ENCODE peak calls at places on chromosomes 16 and 17, in four cellular contexts. One of them, this sample, is unnamed.

GRCh38 chr16:30482366-30482765 is 9.8 kb downstream of the ITGAL start:
- DNase-seq in stimulated activated CD4-positive, alpha-beta T cell treated with anti-CD3 and anti-CD28 coated beads, TNF-alpha, amount 100 ng/mL, for 24 hours: no peak
- DNase-seq in activated T-cell treated with anti-CD3 and anti-CD28 coated beads for 4 hours: no peak
- DNase-seq in uterus: no peak
- DNase-seq in this sample: no peak

GRCh38 chr17:71063559-71063958 is 894.2 kb downstream of the KCNJ2 start:
- DNase-seq in activated T-cell treated with anti-CD3 and anti-CD28 coated beads for 4 hours: no peak
- DNase-seq in uterus: no peak
- DNase-seq in stimulated activated CD4-positive, alpha-beta T cell treated with anti-CD3 and anti-CD28 coated beads, TNF-alpha, amount 100 ng/mL, for 24 hours: no peak
- DNase-seq in this sample: no peak

GRCh38 chr17:6259899-6260298 is 175.0 kb downstream of the AIPL1 start:
- DNase-seq in stimulated activated CD4-positive, alpha-beta T cell treated with anti-CD3 and anti-CD28 coated beads, TNF-alpha, amount 100 ng/mL, for 24 hours: no peak
- DNase-seq in uterus: no peak
- DNase-seq in activated T-cell treated with anti-CD3 and anti-CD28 coated beads for 4 hours: no peak
- DNase-seq in this sample: no peak

GRCh38 chr17:30376621-30377452 is 1.9 kb upstream of the CPD start:
- DNase-seq in activated T-cell treated with anti-CD3 and anti-CD28 coated beads for 4 hours: peak; percentile 38
- DNase-seq in stimulated activated CD4-positive, alpha-beta T cell treated with anti-CD3 and anti-CD28 coated beads, TNF-alpha, amount 100 ng/mL, for 24 hours: no peak
- DNase-seq in uterus: no peak
- DNase-seq in this sample: peak; percentile 46

GRCh38 chr16:22360963-22361659 is 13.3 kb downstream of the CDR2 start:
- DNase-seq in uterus: no peak
- DNase-seq in activated T-cell treated with anti-CD3 and anti-CD28 coated beads for 4 hours: no peak
- DNase-seq in stimulated activated CD4-positive, alpha-beta T cell treated with anti-CD3 and anti-CD28 coated beads, TNF-alpha, amount 100 ng/mL, for 24 hours: no peak
- DNase-seq in this sample: no peak

GRCh38 chr17:4004517-4005295 is 40.5 kb upstream of the ATP2A3 start:
- DNase-seq in stimulated activated CD4-positive, alpha-beta T cell treated with anti-CD3 and anti-CD28 coated beads, TNF-alpha, amount 100 ng/mL, for 24 hours: peak; percentile 33
- DNase-seq in activated T-cell treated with anti-CD3 and anti-CD28 coated beads for 4 hours: peak; percentile 48
- DNase-seq in uterus: no peak
- DNase-seq in this sample: peak; percentile 54

GRCh38 chr16:69105501-69106361 is at the start of gene HAS3:
- DNase-seq in stimulated activated CD4-positive, alpha-beta T cell treated with anti-CD3 and anti-CD28 coated beads, TNF-alpha, amount 100 ng/mL, for 24 hours: no peak
- DNase-seq in uterus: no peak
- DNase-seq in activated T-cell treated with anti-CD3 and anti-CD28 coated beads for 4 hours: no peak
- DNase-seq in this sample: no peak

GRCh38 chr16:58515125-58515870 is at the start of gene SETD6:
- DNase-seq in stimulated activated CD4-positive, alpha-beta T cell treated with anti-CD3 and anti-CD28 coated beads, TNF-alpha, amount 100 ng/mL, for 24 hours: peak; percentile 63
- DNase-seq in activated T-cell treated with anti-CD3 and anti-CD28 coated beads for 4 hours: peak; percentile 50
- DNase-seq in uterus: peak; percentile 83
- DNase-seq in this sample: peak; percentile 63

GRCh38 chr17:27743288-27743885 is 56.9 kb downstream of the NOS2 start:
- DNase-seq in uterus: no peak
- DNase-seq in stimulated activated CD4-positive, alpha-beta T cell treated with anti-CD3 and anti-CD28 coated beads, TNF-alpha, amount 100 ng/mL, for 24 hours: no peak
- DNase-seq in activated T-cell treated with anti-CD3 and anti-CD28 coated beads for 4 hours: no peak
- DNase-seq in this sample: no peak

GRCh38 chr16:66026211-66026610 is 340.3 kb upstream of the CDH5 start:
- DNase-seq in stimulated activated CD4-positive, alpha-beta T cell treated with anti-CD3 and anti-CD28 coated beads, TNF-alpha, amount 100 ng/mL, for 24 hours: no peak
- DNase-seq in activated T-cell treated with anti-CD3 and anti-CD28 coated beads for 4 hours: no peak
- DNase-seq in uterus: no peak
- DNase-seq in this sample: no peak

GRCh38 chr17:80442764-80443163 is 27.8 kb downstream of the ENDOV start:
- DNase-seq in activated T-cell treated with anti-CD3 and anti-CD28 coated beads for 4 hours: no peak
- DNase-seq in uterus: no peak
- DNase-seq in stimulated activated CD4-positive, alpha-beta T cell treated with anti-CD3 and anti-CD28 coated beads, TNF-alpha, amount 100 ng/mL, for 24 hours: no peak
- DNase-seq in this sample: no peak

GRCh38 chr16:79656537-79657115 is 56.1 kb upstream of the MAF start:
- DNase-seq in activated T-cell treated with anti-CD3 and anti-CD28 coated beads for 4 hours: no peak
- DNase-seq in stimulated activated CD4-positive, alpha-beta T cell treated with anti-CD3 and anti-CD28 coated beads, TNF-alpha, amount 100 ng/mL, for 24 hours: no peak
- DNase-seq in uterus: no peak
- DNase-seq in this sample: no peak

GRCh38 chr17:81412490-81413093 is 17.3 kb downstream of the BAHCC1 start:
- DNase-seq in activated T-cell treated with anti-CD3 and anti-CD28 coated beads for 4 hours: peak; percentile 51
- DNase-seq in uterus: no peak
- DNase-seq in stimulated activated CD4-positive, alpha-beta T cell treated with anti-CD3 and anti-CD28 coated beads, TNF-alpha, amount 100 ng/mL, for 24 hours: no peak
- DNase-seq in this sample: peak; percentile 58

GRCh38 chr17:50355701-50356341 is 9.9 kb downstream of the XYLT2 start:
- DNase-seq in uterus: no peak
- DNase-seq in stimulated activated CD4-positive, alpha-beta T cell treated with anti-CD3 and anti-CD28 coated beads, TNF-alpha, amount 100 ng/mL, for 24 hours: no peak
- DNase-seq in activated T-cell treated with anti-CD3 and anti-CD28 coated beads for 4 hours: no peak
- DNase-seq in this sample: no peak

GRCh38 chr17:50151937-50152547 is 1.6 kb upstream of the PPP1R9B start:
- DNase-seq in stimulated activated CD4-positive, alpha-beta T cell treated with anti-CD3 and anti-CD28 coated beads, TNF-alpha, amount 100 ng/mL, for 24 hours: no peak
- DNase-seq in activated T-cell treated with anti-CD3 and anti-CD28 coated beads for 4 hours: no peak
- DNase-seq in uterus: peak; percentile 90
- DNase-seq in this sample: peak; percentile 44

GRCh38 chr17:68328676-68329075 is 37.4 kb downstream of the ARSG start:
- DNase-seq in stimulated activated CD4-positive, alpha-beta T cell treated with anti-CD3 and anti-CD28 coated beads, TNF-alpha, amount 100 ng/mL, for 24 hours: no peak
- DNase-seq in activated T-cell treated with anti-CD3 and anti-CD28 coated beads for 4 hours: no peak
- DNase-seq in uterus: no peak
- DNase-seq in this sample: no peak

GRCh38 chr16:74580828-74581227 is 26.1 kb downstream of the GLG1 start:
- DNase-seq in stimulated activated CD4-positive, alpha-beta T cell treated with anti-CD3 and anti-CD28 coated beads, TNF-alpha, amount 100 ng/mL, for 24 hours: no peak
- DNase-seq in activated T-cell treated with anti-CD3 and anti-CD28 coated beads for 4 hours: no peak
- DNase-seq in uterus: no peak
- DNase-seq in this sample: no peak

GRCh38 chr16:55542459-55543082 is 23.9 kb upstream of the CAPNS2 start:
- DNase-seq in stimulated activated CD4-positive, alpha-beta T cell treated with anti-CD3 and anti-CD28 coated beads, TNF-alpha, amount 100 ng/mL, for 24 hours: no peak
- DNase-seq in uterus: no peak
- DNase-seq in activated T-cell treated with anti-CD3 and anti-CD28 coated beads for 4 hours: no peak
- DNase-seq in this sample: no peak

GRCh38 chr16:57778658-57779057 is 23.6 kb downstream of the KIFC3 start:
- DNase-seq in uterus: no peak
- DNase-seq in activated T-cell treated with anti-CD3 and anti-CD28 coated beads for 4 hours: no peak
- DNase-seq in stimulated activated CD4-positive, alpha-beta T cell treated with anti-CD3 and anti-CD28 coated beads, TNF-alpha, amount 100 ng/mL, for 24 hours: no peak
- DNase-seq in this sample: no peak

GRCh38 chr17:51701501-51701900 is 441.2 kb downstream of the UTP18 start:
- DNase-seq in activated T-cell treated with anti-CD3 and anti-CD28 coated beads for 4 hours: no peak
- DNase-seq in uterus: no peak
- DNase-seq in stimulated activated CD4-positive, alpha-beta T cell treated with anti-CD3 and anti-CD28 coated beads, TNF-alpha, amount 100 ng/mL, for 24 hours: no peak
- DNase-seq in this sample: no peak

GRCh38 chr17:36980281-36980761 is 31.6 kb downstream of the AATF start:
- DNase-seq in activated T-cell treated with anti-CD3 and anti-CD28 coated beads for 4 hours: no peak
- DNase-seq in uterus: no peak
- DNase-seq in stimulated activated CD4-positive, alpha-beta T cell treated with anti-CD3 and anti-CD28 coated beads, TNF-alpha, amount 100 ng/mL, for 24 hours: no peak
- DNase-seq in this sample: no peak

GRCh38 chr16:29844575-29845331 is 18.3 kb downstream of the CDIPT start:
- DNase-seq in stimulated activated CD4-positive, alpha-beta T cell treated with anti-CD3 and anti-CD28 coated beads, TNF-alpha, amount 100 ng/mL, for 24 hours: no peak
- DNase-seq in activated T-cell treated with anti-CD3 and anti-CD28 coated beads for 4 hours: no peak
- DNase-seq in uterus: peak; percentile 77
- DNase-seq in this sample: no peak

GRCh38 chr17:47850373-47850691 is 631 bp downstream of the SP6 start:
- DNase-seq in uterus: no peak
- DNase-seq in stimulated activated CD4-positive, alpha-beta T cell treated with anti-CD3 and anti-CD28 coated beads, TNF-alpha, amount 100 ng/mL, for 24 hours: no peak
- DNase-seq in activated T-cell treated with anti-CD3 and anti-CD28 coated beads for 4 hours: no peak
- DNase-seq in this sample: no peak

GRCh38 chr16:88743693-88744519 is 37.6 kb downstream of the CTU2 start:
- DNase-seq in stimulated activated CD4-positive, alpha-beta T cell treated with anti-CD3 and anti-CD28 coated beads, TNF-alpha, amount 100 ng/mL, for 24 hours: peak; percentile 60
- DNase-seq in uterus: peak; percentile 78
- DNase-seq in activated T-cell treated with anti-CD3 and anti-CD28 coated beads for 4 hours: peak; percentile 76
- DNase-seq in this sample: peak; percentile 79

GRCh38 chr17:79325707-79326106 is 251.1 kb downstream of the ENGASE start:
- DNase-seq in stimulated activated CD4-positive, alpha-beta T cell treated with anti-CD3 and anti-CD28 coated beads, TNF-alpha, amount 100 ng/mL, for 24 hours: no peak
- DNase-seq in uterus: no peak
- DNase-seq in activated T-cell treated with anti-CD3 and anti-CD28 coated beads for 4 hours: no peak
- DNase-seq in this sample: no peak

GRCh38 chr17:17834974-17835373 is 1.8 kb downstream of the SREBF1 start:
- DNase-seq in uterus: no peak
- DNase-seq in stimulated activated CD4-positive, alpha-beta T cell treated with anti-CD3 and anti-CD28 coated beads, TNF-alpha, amount 100 ng/mL, for 24 hours: no peak
- DNase-seq in activated T-cell treated with anti-CD3 and anti-CD28 coated beads for 4 hours: no peak
- DNase-seq in this sample: no peak

GRCh38 chr17:30905742-30906100 is 317 bp downstream of the TEFM start:
- DNase-seq in uterus: no peak
- DNase-seq in activated T-cell treated with anti-CD3 and anti-CD28 coated beads for 4 hours: no peak
- DNase-seq in stimulated activated CD4-positive, alpha-beta T cell treated with anti-CD3 and anti-CD28 coated beads, TNF-alpha, amount 100 ng/mL, for 24 hours: no peak
- DNase-seq in this sample: no peak

GRCh38 chr16:3046506-3047386 is at the start of gene MMP25:
- DNase-seq in activated T-cell treated with anti-CD3 and anti-CD28 coated beads for 4 hours: no peak
- DNase-seq in stimulated activated CD4-positive, alpha-beta T cell treated with anti-CD3 and anti-CD28 coated beads, TNF-alpha, amount 100 ng/mL, for 24 hours: no peak
- DNase-seq in uterus: no peak
- DNase-seq in this sample: no peak

GRCh38 chr17:43337684-43338428 is 60.9 kb upstream of the ARL4D start:
- DNase-seq in uterus: no peak
- DNase-seq in stimulated activated CD4-positive, alpha-beta T cell treated with anti-CD3 and anti-CD28 coated beads, TNF-alpha, amount 100 ng/mL, for 24 hours: no peak
- DNase-seq in activated T-cell treated with anti-CD3 and anti-CD28 coated beads for 4 hours: no peak
- DNase-seq in this sample: no peak

GRCh38 chr17:78272181-78272913 is 40.9 kb downstream of the TMEM235 start:
- DNase-seq in activated T-cell treated with anti-CD3 and anti-CD28 coated beads for 4 hours: peak; percentile 48
- DNase-seq in stimulated activated CD4-positive, alpha-beta T cell treated with anti-CD3 and anti-CD28 coated beads, TNF-alpha, amount 100 ng/mL, for 24 hours: peak; percentile 48
- DNase-seq in uterus: no peak
- DNase-seq in this sample: peak; percentile 66

GRCh38 chr17:72120878-72121163 is at the start of gene SOX9:
- DNase-seq in stimulated activated CD4-positive, alpha-beta T cell treated with anti-CD3 and anti-CD28 coated beads, TNF-alpha, amount 100 ng/mL, for 24 hours: no peak
- DNase-seq in uterus: no peak
- DNase-seq in activated T-cell treated with anti-CD3 and anti-CD28 coated beads for 4 hours: no peak
- DNase-seq in this sample: no peak

GRCh38 chr16:53515259-53515658 is 12.2 kb upstream of the AKTIP start:
- DNase-seq in stimulated activated CD4-positive, alpha-beta T cell treated with anti-CD3 and anti-CD28 coated beads, TNF-alpha, amount 100 ng/mL, for 24 hours: no peak
- DNase-seq in activated T-cell treated with anti-CD3 and anti-CD28 coated beads for 4 hours: no peak
- DNase-seq in uterus: peak; percentile 18
- DNase-seq in this sample: no peak

This sample was measured in activated CD4-positive, alpha-beta T cell treated with anti-CD3 and anti-CD28 coated beads for 4 hours.